ENCODE peak calls at places on chromosomes 4 and X, in eight cellular contexts. U is breast epithelium, X is neural crest cell, S is right lobe of liver, F is fibroblast of mammary gland, H is astrocyte of the spinal cord, V is HCT116, Q is nephron progenitor cell. C is an unnamed sample.

GRCh38 chrX:1658083-1658463 is 43.2 kb downstream of the ASMT start:
- DNase-seq in X (no peak), F (no peak), V (no peak), Q (peak), U (no peak), H (no peak), S (no peak), C (peak)

GRCh38 chrX:2552621-2553297 is 52.0 kb upstream of the DHRSX start:
- DNase-seq in H (peak), S (no peak), X (no peak), Q (no peak), V (no peak), U (no peak), F (peak), C (no peak)

GRCh38 chr4:180169966-180170365 is 2073.2 kb upstream of the TENM3 start:
- DNase-seq in F (no peak), X (no peak), Q (no peak), U (no peak), S (no peak), V (no peak), H (no peak), C (no peak)

GRCh38 chrX:118736394-118737010 is 9.1 kb downstream of the IL13RA1 start:
- DNase-seq in S (no peak), F (no peak), Q (no peak), U (no peak), X (no peak), V (no peak), H (no peak), C (no peak)

GRCh38 chr4:244471-244870 is 60.8 kb downstream of the ZNF732 start:
- DNase-seq in X (peak), H (peak), Q (peak), F (peak), S (peak), V (peak), U (no peak), C (peak)

GRCh38 chr4:67879486-67879885 is 4.3 kb downstream of the TMPRSS11D start:
- DNase-seq in U (no peak), H (no peak), V (no peak), S (no peak), X (no peak), Q (no peak), F (no peak), C (no peak)

GRCh38 chrX:40100141-40100536 is 2.4 kb upstream of the BCOR start:
- DNase-seq in V (no peak), Q (no peak), X (no peak), F (no peak), S (no peak), H (no peak), U (no peak), C (no peak)

GRCh38 chr4:20773144-20773997 is 73.1 kb downstream of the PACRGL start:
- DNase-seq in F (peak), H (peak), S (no peak), U (no peak), V (peak), Q (peak), X (peak), C (peak)

GRCh38 chr4:16591867-16592266 is 306.6 kb downstream of the LDB2 start:
- DNase-seq in F (peak), U (no peak), Q (no peak), H (no peak), V (no peak), X (peak), S (no peak), C (no peak)

GRCh38 chrX:17836830-17837229 is 24.3 kb downstream of the RAI2 start:
- DNase-seq in F (peak), X (no peak), S (no peak), V (no peak), U (no peak), Q (no peak), H (no peak), C (no peak)

GRCh38 chr4:31383767-31384166 is 663.6 kb downstream of the PCDH7 start:
- DNase-seq in F (no peak), U (no peak), H (no peak), V (no peak), X (no peak), Q (no peak), S (no peak), C (no peak)

GRCh38 chrX:78199851-78200250 is 60.4 kb upstream of the TAF9B start:
- DNase-seq in H (peak), U (no peak), S (no peak), F (peak), Q (no peak), V (peak), X (no peak), C (peak)

GRCh38 chrX:41333744-41333993 is 293 bp upstream of the DDX3X start:
- DNase-seq in Q (peak), F (peak), S (no peak), V (peak), H (peak), U (no peak), X (peak), C (peak)

GRCh38 chrX:38273453-38273852 is 52.8 kb upstream of the SRPX start:
- DNase-seq in H (no peak), F (no peak), X (no peak), Q (no peak), V (no peak), S (no peak), U (no peak), C (no peak)

GRCh38 chr4:167906851-167907250 is 185.5 kb upstream of the ANXA10 start:
- DNase-seq in S (no peak), F (peak), X (no peak), Q (no peak), H (no peak), U (no peak), V (no peak), C (no peak)

GRCh38 chrX:119481218-119481875 is 13.1 kb downstream of the SLC25A5 start:
- DNase-seq in X (no peak), U (no peak), F (no peak), S (peak), V (no peak), Q (no peak), H (no peak), C (no peak)

GRCh38 chrX:139204903-139205667 is 325.5 kb upstream of the F9 start:
- DNase-seq in U (peak), S (peak), F (no peak), V (no peak), X (peak), H (no peak), Q (peak), C (peak)

GRCh38 chr4:159764343-159764952 is 661.6 kb downstream of the RAPGEF2 start:
- DNase-seq in S (no peak), Q (peak), F (peak), V (peak), H (peak), U (no peak), X (peak), C (peak)

GRCh38 chr4:76011700-76012387 is 4.5 kb upstream of the CXCL9 start:
- DNase-seq in V (no peak), S (no peak), F (peak), X (no peak), U (no peak), H (peak), Q (no peak), C (no peak)

GRCh38 chr4:26821677-26822503 is 38.8 kb upstream of the STIM2 start:
- DNase-seq in V (peak), H (no peak), Q (no peak), S (peak), F (no peak), U (no peak), X (no peak), C (no peak)

GRCh38 chrX:34631826-34632225 is 25.3 kb downstream of the TMEM47 start:
- DNase-seq in H (peak), U (no peak), X (no peak), Q (no peak), S (no peak), V (no peak), F (peak), C (no peak)

GRCh38 chr4:23929248-23929647 is 39.4 kb upstream of the PPARGC1A start:
- DNase-seq in X (no peak), V (no peak), U (no peak), Q (no peak), F (no peak), S (no peak), H (peak), C (no peak)

GRCh38 chrX:41779058-41779564 is 55.1 kb downstream of the GPR82 start:
- DNase-seq in F (peak), X (no peak), S (no peak), U (no peak), H (peak), Q (no peak), V (peak), C (no peak)

GRCh38 chr4:187108846-187109245 is 385.2 kb upstream of the FAT1 start:
- DNase-seq in F (no peak), Q (no peak), U (no peak), X (no peak), V (no peak), S (no peak), H (peak), C (no peak)

GRCh38 chr4:121995790-121996537 is 44.1 kb upstream of the TRPC3 start:
- DNase-seq in Q (no peak), H (no peak), X (no peak), U (no peak), S (no peak), F (no peak), V (no peak), C (no peak)

GRCh38 chr4:122000849-122001248 is 49.0 kb upstream of the TRPC3 start:
- DNase-seq in S (no peak), H (peak), X (no peak), F (no peak), Q (no peak), V (no peak), U (no peak), C (no peak)

GRCh38 chr4:122003335-122003734 is 51.5 kb upstream of the TRPC3 start:
- DNase-seq in H (no peak), V (peak), F (peak), S (no peak), Q (peak), U (no peak), X (peak), C (peak)

DNA sequence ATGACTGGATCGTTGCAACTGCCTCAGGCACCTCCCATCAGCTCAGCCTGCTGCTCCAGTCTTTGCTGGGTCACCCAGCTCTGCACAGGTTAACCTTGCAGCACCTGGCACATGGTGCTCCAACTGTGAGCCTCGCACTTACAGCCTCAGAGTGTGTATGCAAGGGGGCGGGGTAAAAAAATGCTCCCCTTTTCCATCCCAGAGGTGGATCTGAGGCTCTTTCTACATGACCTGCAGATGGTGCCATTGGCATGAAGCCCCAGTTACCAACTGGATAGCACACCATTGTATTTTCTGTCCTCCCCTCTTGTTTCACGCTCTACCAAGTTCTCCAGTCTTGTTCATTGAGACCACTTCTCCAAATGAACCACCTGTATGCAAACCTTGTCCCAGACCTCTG is 46.2 kb upstream of the TRPC3 start:
- DNase-seq in Q (no peak), S (no peak), X (no peak), U (no peak), V (no peak), H (no peak), F (no peak), C (peak)
- TF ChIP-seq CTCF in Q (no peak), S (no peak), X (no peak), U (no peak), V (no peak), H (no peak), F (peak), C (no peak)

DNA sequence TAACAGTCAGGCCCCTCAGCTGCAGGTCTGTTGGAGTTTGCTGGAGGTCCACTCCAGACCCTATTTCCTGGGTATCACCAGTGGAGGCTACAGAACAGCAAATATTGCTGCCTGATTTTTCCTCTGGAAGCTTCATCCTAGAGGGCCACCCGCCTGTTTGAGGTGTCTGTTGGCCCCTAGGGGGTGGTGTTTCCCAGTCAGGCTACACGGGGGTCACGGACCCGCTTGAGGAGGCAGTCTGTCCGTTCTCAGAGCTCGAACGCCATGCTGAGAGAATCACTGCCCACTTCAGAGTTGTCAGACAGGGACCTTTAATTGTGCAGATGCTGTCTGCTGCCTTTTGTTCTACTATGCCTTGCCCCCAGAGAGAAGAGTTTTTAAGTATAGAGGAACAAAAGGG is 160.8 kb downstream of the DKK2 start:
- DNase-seq in X (no peak), H (no peak), F (no peak), Q (peak), S (no peak), V (no peak), U (no peak), C (no peak)
- TF ChIP-seq CTCF in X (no peak), H (no peak), F (no peak), Q (no peak), S (no peak), V (no peak), U (no peak), C (no peak)

GRCh38 chr4:14868426-14868825 is 133.9 kb upstream of the CPEB2 start:
- DNase-seq in V (no peak), S (no peak), H (no peak), Q (no peak), X (no peak), F (no peak), U (no peak), C (no peak)

GRCh38 chr4:14867847-14868246 is 134.4 kb upstream of the CPEB2 start:
- DNase-seq in X (peak), S (peak), V (no peak), F (no peak), H (no peak), U (no peak), Q (peak), C (no peak)

GRCh38 chr4:14877246-14878220 is 124.7 kb upstream of the CPEB2 start:
- DNase-seq in U (peak), S (no peak), H (peak), V (no peak), Q (no peak), F (no peak), X (no peak), C (no peak)

GRCh38 chr4:14874990-14875389 is 127.3 kb upstream of the CPEB2 start:
- DNase-seq in X (no peak), V (no peak), Q (no peak), S (no peak), F (no peak), H (no peak), U (no peak), C (no peak)

GRCh38 chr4:14871676-14872430 is 130.4 kb upstream of the CPEB2 start:
- DNase-seq in H (no peak), S (no peak), Q (peak), F (peak), X (no peak), V (peak), U (no peak), C (peak)
- TF ChIP-seq CTCF in H (peak), S (peak), Q (peak), F (peak), X (peak), V (no peak), U (no peak), C (peak)

DNA sequence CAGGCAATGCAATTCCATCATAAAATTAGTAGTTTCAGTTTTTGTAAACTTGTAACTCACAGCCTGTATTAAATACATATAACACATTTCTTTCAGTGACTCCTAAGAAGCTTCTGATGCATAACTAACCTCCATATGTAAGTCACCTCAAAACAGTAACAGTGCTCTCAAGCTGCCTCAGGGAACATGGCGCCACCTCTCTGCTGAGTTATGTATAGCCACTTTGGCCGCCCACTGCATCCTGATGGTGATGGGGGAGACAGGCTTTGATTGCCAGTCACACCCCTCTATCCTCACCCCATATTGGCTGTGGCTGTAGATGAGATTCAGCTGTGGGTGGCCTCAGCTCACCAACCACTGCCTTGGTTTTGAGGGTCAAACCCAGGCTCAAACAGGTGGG is 54.3 kb downstream of the LRBA start:
- DNase-seq in S (no peak), F (peak), Q (no peak), H (no peak), V (no peak), X (no peak), U (no peak), C (peak)
- TF ChIP-seq CTCF in S (peak), F (peak), Q (no peak), H (peak), V (peak), X (peak), U (no peak), C (peak)

DNA sequence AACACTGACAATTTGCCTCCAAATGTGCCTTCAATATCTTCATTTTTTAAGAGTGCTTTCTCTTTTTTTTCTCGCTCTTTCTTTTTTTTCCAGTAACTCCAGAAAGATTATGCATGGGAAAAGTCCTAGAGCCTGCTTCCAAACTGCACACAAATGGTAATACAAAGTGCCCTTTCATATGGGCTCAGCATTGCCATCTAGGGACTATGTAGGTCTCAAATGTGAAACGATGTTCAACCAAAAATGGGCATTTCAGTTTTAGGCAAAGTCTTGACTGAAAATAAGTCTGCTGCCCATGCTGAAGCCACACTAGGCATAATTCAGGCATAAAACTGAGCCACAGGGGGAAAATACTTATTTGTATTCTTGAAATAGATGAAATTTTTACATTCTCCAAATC is 65.6 kb downstream of the SYNPO2 start:
- DNase-seq in X (no peak), F (peak), H (peak), Q (no peak), U (no peak), V (peak), S (no peak), C (no peak)
- TF ChIP-seq CTCF in X (no peak), F (peak), H (peak), Q (no peak), U (no peak), V (no peak), S (peak), C (no peak)

GRCh38 chrX:54447461-54447860 is 7.3 kb downstream of the TSR2 start:
- DNase-seq in Q (no peak), F (peak), H (no peak), X (no peak), V (no peak), U (no peak), S (no peak), C (no peak)
- TF ChIP-seq CTCF in Q (no peak), F (peak), H (no peak), X (peak), V (no peak), U (no peak), S (peak), C (no peak)

DNA sequence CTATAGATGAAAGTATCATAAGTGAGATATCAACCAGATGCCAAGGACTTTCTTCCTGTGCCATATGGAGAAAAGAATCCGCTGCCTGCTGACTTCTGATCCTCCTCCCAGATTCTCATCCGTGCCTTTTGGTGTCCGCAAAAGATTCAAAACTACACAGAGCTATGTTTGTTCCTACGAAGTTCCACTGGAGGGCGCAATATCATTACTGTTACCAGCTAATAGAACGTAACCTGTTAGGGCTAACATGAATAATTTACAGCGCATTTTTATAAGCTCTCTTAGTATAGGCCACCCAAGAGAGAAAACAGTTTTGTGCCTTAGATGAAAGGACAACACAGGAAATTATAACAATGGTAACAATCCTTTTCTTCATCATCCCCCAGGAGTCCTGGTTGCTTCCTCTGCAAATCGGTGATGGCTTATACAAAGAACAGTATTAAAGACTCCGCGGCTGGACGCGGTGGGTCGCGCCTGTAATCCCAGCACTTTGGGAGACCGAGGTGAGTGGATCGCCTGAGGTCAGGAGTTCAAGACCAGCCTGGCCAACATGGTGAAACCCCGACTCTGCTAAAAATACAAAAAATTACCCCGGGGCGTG is 22.8 kb upstream of the CENPVL3 start:
- DNase-seq in U (no peak), F (peak), Q (peak), H (peak), S (no peak), X (peak), V (peak), C (peak)
- TF ChIP-seq CTCF in U (peak), F (peak), Q (peak), H (peak), S (peak), X (peak), V (peak), C (peak)

GRCh38 chr4:90025248-90025647 is 101.9 kb upstream of the CCSER1 start:
- DNase-seq in S (no peak), H (peak), Q (no peak), F (peak), V (peak), U (no peak), X (no peak), C (no peak)

GRCh38 chr4:90030202-90030601 is 97.0 kb upstream of the CCSER1 start:
- DNase-seq in U (no peak), F (no peak), H (no peak), X (no peak), V (no peak), S (no peak), Q (no peak), C (no peak)

GRCh38 chr4:90028460-90028859 is 98.7 kb upstream of the CCSER1 start:
- DNase-seq in U (no peak), V (no peak), F (no peak), X (no peak), S (no peak), Q (no peak), H (no peak), C (no peak)

GRCh38 chr4:90027565-90027964 is 99.6 kb upstream of the CCSER1 start:
- DNase-seq in Q (no peak), V (no peak), S (no peak), X (no peak), U (no peak), H (no peak), F (no peak), C (no peak)

DNA sequence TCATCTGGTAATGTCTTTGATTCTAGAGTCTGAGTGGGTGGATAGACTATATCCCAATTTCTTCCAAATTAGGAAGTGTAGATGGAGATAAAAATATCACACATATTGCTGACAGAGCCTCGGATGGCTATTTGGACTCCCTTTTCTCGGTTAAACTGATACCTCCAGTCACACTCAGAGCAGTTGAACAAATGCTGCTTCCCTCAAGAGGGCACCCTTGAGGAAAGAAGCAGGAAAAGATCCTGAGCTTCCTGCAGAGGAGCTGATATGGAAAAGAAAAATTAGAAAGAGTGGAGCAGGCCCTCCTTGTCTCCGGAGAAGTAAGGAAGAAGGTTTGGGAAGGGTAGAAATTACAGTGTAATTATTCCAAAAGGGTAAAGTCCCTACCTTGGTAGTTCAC is 96.2 kb upstream of the CCSER1 start:
- DNase-seq in V (peak), H (no peak), Q (no peak), U (no peak), F (no peak), S (no peak), X (no peak), C (no peak)
- TF ChIP-seq CTCF in V (peak), H (peak), Q (no peak), U (no peak), F (no peak), S (no peak), X (peak), C (no peak)

GRCh38 chr4:7042697-7043464 is at the start of gene TADA2B:
- DNase-seq in Q (peak), S (peak), U (peak), H (peak), X (peak), V (peak), F (peak), C (peak)
- TF ChIP-seq CTCF in Q (no peak), S (peak), U (peak), H (peak), X (peak), V (no peak), F (no peak), C (peak)